ENCODE peak calls at places on chromosomes 12 and 14, in seven cellular contexts. X, E, N, U, R, Z and Y are unnamed samples.

GRCh38 chr14:104085032-104085888 is at the start of gene ASPG:
- DNase-seq in R (no peak), N (peak; percentile 49), E (no peak), U (no peak), X (peak; percentile 44), Z (no peak), Y (no peak)

GRCh38 chr12:77625441-77625840 is 205.3 kb upstream of the NAV3 start:
- DNase-seq in R (peak; percentile 92), N (no peak), E (peak; percentile 67), X (no peak), U (no peak), Z (no peak), Y (no peak)

GRCh38 chr12:6708968-6709394 is 8.4 kb upstream of the PIANP start:
- DNase-seq in E (peak; percentile 8), X (no peak), R (no peak), Z (no peak), U (no peak), N (no peak), Y (no peak)

GRCh38 chr12:116002890-116003536 is 274.5 kb downstream of the MED13L start:
- DNase-seq in E (no peak), N (no peak), R (no peak), Z (no peak), X (no peak), U (no peak), Y (no peak)

GRCh38 chr12:59651230-59651920 is 55.5 kb downstream of the SLC16A7 start:
- DNase-seq in N (no peak), X (no peak), U (no peak), R (peak; percentile 81), Z (no peak), E (peak; percentile 45), Y (peak; percentile 27)

GRCh38 chr14:74501135-74501614 is 7.6 kb downstream of the ISCA2 start:
- DNase-seq in R (peak; percentile 71), N (peak; percentile 71), E (peak; percentile 85), U (no peak), Z (no peak), X (peak; percentile 49), Y (peak; percentile 36)

GRCh38 chr14:75518625-75519024 is 3.6 kb upstream of the BATF start:
- DNase-seq in Z (no peak), R (no peak), U (no peak), N (peak; percentile 57), E (peak; percentile 41), X (no peak), Y (no peak)

GRCh38 chr12:65330341-65330740 is 51.9 kb downstream of the MSRB3 start:
- DNase-seq in R (peak; percentile 59), U (no peak), X (no peak), N (no peak), Z (no peak), E (no peak), Y (no peak)

GRCh38 chr12:118813778-118814359 is 167.5 kb upstream of the SRRM4 start:
- DNase-seq in R (no peak), E (no peak), U (no peak), N (no peak), Z (no peak), X (no peak), Y (no peak)

GRCh38 chr12:32896438-32897275 is at the start of gene PKP2:
- DNase-seq in R (no peak), U (no peak), E (peak; percentile 93), Z (no peak), X (peak; percentile 56), N (peak; percentile 71), Y (peak; percentile 99)

GRCh38 chr14:51386983-51387730 is 147.1 kb downstream of the TMX1 start:
- DNase-seq in R (no peak), X (no peak), Z (no peak), U (no peak), E (no peak), N (no peak), Y (no peak)

GRCh38 chr14:87113286-87113685 is 879.7 kb downstream of the GALC start:
- DNase-seq in R (no peak), E (no peak), U (no peak), X (no peak), Z (no peak), N (no peak), Y (no peak)

GRCh38 chr12:45232771-45233372 is 17.0 kb downstream of the ANO6 start:
- DNase-seq in X (peak; percentile 92), U (peak; percentile 51), Z (no peak), R (peak; percentile 98), E (peak; percentile 96), N (no peak), Y (peak; percentile 61)

GRCh38 chr12:42306297-42306696 is 19.6 kb downstream of the ZCRB1 start:
- DNase-seq in N (no peak), U (no peak), R (no peak), E (no peak), Z (no peak), X (no peak), Y (no peak)

GRCh38 chr14:35696575-35696974 is 112.5 kb downstream of the RALGAPA1 start:
- DNase-seq in Z (no peak), N (no peak), R (no peak), X (no peak), E (no peak), U (no peak), Y (no peak)

GRCh38 chr12:62434504-62435336 is 31.9 kb upstream of the MON2 start:
- DNase-seq in R (no peak), X (no peak), U (no peak), Z (no peak), N (no peak), E (peak; percentile 58), Y (peak; percentile 63)

GRCh38 chr14:89418452-89418851 is 1.4 kb upstream of the FOXN3 start:
- DNase-seq in U (no peak), N (no peak), X (no peak), E (no peak), Z (no peak), R (no peak), Y (no peak)

GRCh38 chr12:24945039-24945438 is 3.9 kb downstream of the BCAT1 start:
- DNase-seq in X (no peak), R (no peak), E (no peak), Z (no peak), U (no peak), N (no peak), Y (no peak)

GRCh38 chr12:113257564-113257963 is 36.3 kb downstream of the TPCN1 start:
- DNase-seq in N (no peak), X (no peak), Z (no peak), E (no peak), R (no peak), U (no peak), Y (no peak)

GRCh38 chr14:77707355-77707723 is 484 bp downstream of the ALKBH1 start:
- DNase-seq in N (peak; percentile 4), U (no peak), R (peak; percentile 30), X (peak; percentile 31), Z (no peak), E (peak; percentile 48), Y (peak; percentile 16)

GRCh38 chr14:75748340-75748739 is 87.3 kb downstream of the TTLL5 start:
- DNase-seq in X (no peak), N (no peak), R (peak; percentile 27), U (no peak), Z (no peak), E (no peak), Y (no peak)

GRCh38 chr14:51277753-51278415 is 37.8 kb downstream of the TMX1 start:
- DNase-seq in Z (no peak), N (no peak), E (no peak), X (no peak), R (no peak), U (no peak), Y (no peak)

GRCh38 chr14:105026789-105027563 is 6.1 kb upstream of the CDCA4 start:
- DNase-seq in R (peak; percentile 61), Z (no peak), N (no peak), X (no peak), E (peak; percentile 86), U (no peak), Y (no peak)

GRCh38 chr14:32623300-32624093 is 294.4 kb downstream of the AKAP6 start:
- DNase-seq in Z (no peak), R (no peak), X (no peak), E (peak; percentile 69), U (no peak), N (no peak), Y (no peak)

GRCh38 chr12:63070709-63071108 is 80.3 kb downstream of the AVPR1A start:
- DNase-seq in R (peak; percentile 16), U (no peak), X (no peak), E (no peak), Z (no peak), N (no peak), Y (no peak)

GRCh38 chr12:12819752-12820311 is 6.7 kb downstream of the DDX47 start:
- DNase-seq in N (no peak), U (peak; percentile 19), Z (no peak), R (peak; percentile 99), E (peak; percentile 89), X (peak; percentile 50), Y (no peak)

DNA sequence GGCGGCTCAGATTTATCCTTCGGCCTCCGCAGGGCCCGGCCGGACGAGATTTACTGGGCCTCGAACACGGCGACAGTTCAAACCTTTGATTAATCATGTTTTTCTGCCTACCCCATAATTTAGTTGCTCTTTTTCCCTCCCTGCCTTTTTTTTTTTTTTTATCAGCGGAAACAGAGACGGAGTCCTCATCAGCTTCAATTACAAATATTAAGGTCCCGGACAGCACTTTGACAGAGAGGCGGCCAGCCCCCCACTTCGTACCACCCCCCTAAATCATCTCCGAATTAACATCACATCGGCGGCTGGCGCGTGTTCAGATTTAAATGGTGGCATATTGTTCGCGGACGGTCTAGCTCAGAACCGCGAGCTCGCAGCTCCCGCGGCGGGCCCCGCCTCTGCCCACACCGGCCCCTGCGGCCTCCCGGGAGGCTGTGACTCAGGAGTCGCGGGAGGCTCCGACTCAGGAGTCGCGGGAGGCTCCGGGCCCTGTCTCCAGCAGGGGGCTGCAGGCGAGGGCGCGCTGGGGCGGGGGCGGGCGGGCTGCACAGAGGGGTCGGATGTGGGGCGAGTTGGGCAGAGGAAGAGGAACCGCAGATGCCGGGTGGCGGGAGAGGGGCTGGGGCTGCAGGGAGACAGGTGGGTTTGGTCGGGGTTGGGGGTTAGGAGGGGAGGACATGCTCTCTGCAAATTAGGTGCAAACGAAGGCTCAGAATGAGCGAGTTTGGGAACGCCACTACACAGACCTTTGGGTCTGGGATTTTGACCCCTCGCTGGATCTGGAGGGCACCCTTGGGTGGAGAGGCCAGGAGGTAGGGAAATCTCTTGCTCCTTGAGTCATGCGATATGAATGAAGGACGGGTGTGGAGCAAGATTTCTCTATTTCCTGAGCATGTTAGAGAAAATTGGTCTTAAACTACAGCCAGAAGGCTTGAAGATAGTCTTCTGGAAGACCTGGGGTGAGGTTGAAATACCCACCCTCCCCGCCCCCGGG is 19.6 kb upstream of the ATP5MC2 start:
- DNase-seq in Z (peak; percentile 10), E (peak; percentile 16), X (peak; percentile 55), U (no peak), N (peak; percentile 68), R (peak; percentile 32), Y (peak; percentile 66)
- TF ChIP-seq CTCF in Z (no peak), E (no peak), X (no peak), U (peak; percentile 16), N (no peak), R (no peak), Y (peak; percentile 48)

GRCh38 chr12:101670007-101670671 is 27.3 kb upstream of the CHPT1 start:
- DNase-seq in R (peak; percentile 10), X (peak; percentile 44), N (peak; percentile 42), E (peak; percentile 54), Z (no peak), U (no peak), Y (peak; percentile 45)
- TF ChIP-seq CTCF in R (peak; percentile 33), X (peak; percentile 20), N (peak; percentile 61), E (peak; percentile 64), Z (peak; percentile 45), U (peak; percentile 43), Y (peak; percentile 48)

GRCh38 chr12:124720019-124720686 is 143.5 kb downstream of the SCARB1 start:
- DNase-seq in N (no peak), U (no peak), E (peak; percentile 76), X (peak; percentile 41), R (peak; percentile 88), Z (no peak), Y (no peak)
- TF ChIP-seq CTCF in N (no peak), U (peak; percentile 5), E (peak; percentile 48), X (peak; percentile 29), R (peak; percentile 16), Z (no peak), Y (peak; percentile 18)

GRCh38 chr14:25001096-25001982 is 48.6 kb downstream of the STXBP6 start:
- DNase-seq in Z (no peak), N (no peak), E (no peak), X (no peak), R (peak; percentile 51), U (no peak), Y (no peak)
- TF ChIP-seq CTCF in Z (no peak), N (no peak), E (no peak), X (no peak), R (no peak), U (no peak), Y (no peak)